ENCODE peak calls at places on chromosomes 11 and 22, in eight cellular contexts. C is stimulated activated CD4-positive, alpha-beta T cell treated with anti-CD3 and anti-CD28 coated beads, Interleukin-12 subunit alpha, Interleukin-12 subunit beta, amount 100 ng/mL, for 48 hours; G is GM12865; B is stomach; K is anterior cingulate cortex; V is CD8-positive, alpha-beta memory T cell; U is astrocyte of the cerebellum; N is NCI-H2227 treated with DMSO at 0.1 percent for 48 hours. Z is an unnamed sample.

GRCh38 chr11:72389116-72389515 is 45.2 kb downstream of the CLPB start:
- DNase-seq in C (no peak), G (no peak), B (no peak), K (no peak), V (no peak), U (no peak), N (no peak), Z (no peak)

GRCh38 chr22:35868938-35869337 is 151.3 kb downstream of the APOL5 start:
- DNase-seq in C (no peak), G (no peak), B (no peak), K (no peak), V (no peak), U (no peak), N (no peak), Z (no peak)

GRCh38 chr11:134915212-134915611 is 503.2 kb upstream of the B3GAT1 start:
- DNase-seq in C (no peak), G (no peak), B (no peak), K (no peak), V (no peak), U (peak; percentile 65), N (no peak), Z (no peak)

GRCh38 chr11:101129203-101129943 is at the start of gene PGR:
- DNase-seq in C (no peak), G (no peak), B (no peak), K (no peak), V (no peak), U (no peak), N (no peak), Z (peak; percentile 1)

GRCh38 chr11:82754410-82754809 is 20.7 kb upstream of the FAM181B start:
- DNase-seq in C (no peak), G (no peak), B (no peak), K (no peak), V (no peak), U (no peak), N (no peak), Z (no peak)

GRCh38 chr11:8243458-8243857 is 20.2 kb downstream of the LMO1 start:
- DNase-seq in C (no peak), G (no peak), B (no peak), K (no peak), V (no peak), U (no peak), N (no peak), Z (no peak)

GRCh38 chr22:42856179-42856864 is 751 bp downstream of the ARFGAP3 start:
- DNase-seq in C (peak; percentile 14), G (peak; percentile 64), B (peak; percentile 52), K (no peak), V (no peak), U (no peak), N (no peak), Z (peak; percentile 45)

GRCh38 chr22:35739642-35740041 is 22.0 kb downstream of the APOL5 start:
- DNase-seq in C (no peak), G (peak; percentile 9), B (peak; percentile 23), K (no peak), V (no peak), U (no peak), N (no peak), Z (no peak)

GRCh38 chr11:104630352-104630751 is 267.9 kb downstream of the CASP12 start:
- DNase-seq in C (no peak), G (no peak), B (no peak), K (no peak), V (no peak), U (no peak), N (no peak), Z (no peak)

GRCh38 chr22:32761251-32761903 is 40.1 kb upstream of the TIMP3 start:
- DNase-seq in C (no peak), G (no peak), B (no peak), K (no peak), V (no peak), U (peak; percentile 16), N (no peak), Z (no peak)

GRCh38 chr11:127345819-127346459 is 345.4 kb upstream of the KIRREL3 start:
- DNase-seq in C (peak; percentile 5), G (peak; percentile 34), B (no peak), K (no peak), V (no peak), U (peak; percentile 2), N (peak; percentile 30), Z (peak; percentile 38)

GRCh38 chr11:9260182-9261146 is 4.7 kb downstream of the DENND5A start:
- DNase-seq in C (no peak), G (peak; percentile 66), B (peak; percentile 17), K (no peak), V (no peak), U (no peak), N (no peak), Z (no peak)

GRCh38 chr11:62370743-62371440 is 33.6 kb downstream of the ASRGL1 start:
- DNase-seq in C (no peak), G (peak; percentile 70), B (peak; percentile 52), K (no peak), V (peak; percentile 45), U (no peak), N (no peak), Z (no peak)

GRCh38 chr11:89487016-89487415 is 4.2 kb downstream of the NOX4 start:
- DNase-seq in C (no peak), G (no peak), B (no peak), K (no peak), V (no peak), U (peak; percentile 19), N (no peak), Z (no peak)

GRCh38 chr11:34213366-34213765 is 107.9 kb downstream of the NAT10 start:
- DNase-seq in C (no peak), G (no peak), B (no peak), K (no peak), V (no peak), U (no peak), N (no peak), Z (no peak)

GRCh38 chr11:63639195-63639832 is 25.1 kb upstream of the PLAAT3 start:
- DNase-seq in C (no peak), G (no peak), B (no peak), K (no peak), V (no peak), U (no peak), N (no peak), Z (peak; percentile 4)